ENCODE peak calls at places on chromosomes 16 and 17, in nine cellular contexts. V, K, A, B, G, J, H, F and T are unnamed samples.

GRCh38 chr17:74761931-74762330 is 13.5 kb downstream of the NHERF1 start:
- DNase-seq in G (no peak), A (no peak), B (no peak), J (no peak), K (no peak), V (no peak), H (no peak), F (no peak), T (no peak)

GRCh38 chr17:13777003-13777402 is 175.3 kb upstream of the HS3ST3A1 start:
- DNase-seq in F (no peak), V (no peak), G (no peak), K (no peak), A (no peak), H (no peak), J (no peak), B (peak; percentile 46), T (no peak)

GRCh38 chr17:3692346-3692745 is 3.6 kb downstream of the P2RX5 start:
- DNase-seq in K (no peak), H (no peak), B (no peak), G (no peak), F (no peak), J (no peak), A (no peak), V (no peak), T (no peak)

GRCh38 chr17:73841431-73842060 is 197.3 kb upstream of the SDK2 start:
- DNase-seq in B (no peak), H (peak; percentile 54), F (no peak), A (no peak), K (peak; percentile 37), V (no peak), G (no peak), J (no peak), T (no peak)

GRCh38 chr17:52237151-52237550 is 78.6 kb upstream of the CA10 start:
- DNase-seq in H (no peak), F (no peak), J (no peak), G (no peak), A (no peak), V (no peak), B (no peak), K (no peak), T (no peak)

GRCh38 chr17:76718516-76718915 is 7.8 kb upstream of the MXRA7 start:
- DNase-seq in H (no peak), A (no peak), K (no peak), G (no peak), B (no peak), F (no peak), V (no peak), J (no peak), T (no peak)

GRCh38 chr17:63369233-63369632 is 76.9 kb downstream of the CYB561 start:
- DNase-seq in V (no peak), G (no peak), B (no peak), A (no peak), F (no peak), J (no peak), K (no peak), H (no peak), T (no peak)

GRCh38 chr17:31646642-31647041 is 212.4 kb downstream of the COPRS start:
- DNase-seq in H (no peak), F (no peak), B (no peak), K (no peak), G (no peak), V (no peak), A (no peak), J (no peak), T (no peak)

GRCh38 chr17:76716146-76716833 is 5.5 kb upstream of the MXRA7 start:
- DNase-seq in B (no peak), A (peak; percentile 23), K (peak; percentile 25), J (peak; percentile 66), G (no peak), F (peak; percentile 79), V (no peak), H (no peak), T (no peak)

GRCh38 chr17:77965354-77965753 is 6.9 kb downstream of the TNRC6C start:
- DNase-seq in K (no peak), G (no peak), B (no peak), V (no peak), A (no peak), J (no peak), H (no peak), F (no peak), T (no peak)

GRCh38 chr16:27951752-27952151 is 111.8 kb downstream of the GSG1L start:
- DNase-seq in H (no peak), A (no peak), B (no peak), J (no peak), V (no peak), G (no peak), K (no peak), F (no peak), T (no peak)

GRCh38 chr17:31392856-31393748 is 1.6 kb downstream of the RAB11FIP4 start:
- DNase-seq in J (no peak), K (no peak), B (peak; percentile 19), H (no peak), V (no peak), G (no peak), A (no peak), F (no peak), T (no peak)

GRCh38 chr17:58568050-58568830 is 53.8 kb upstream of the MTMR4 start:
- DNase-seq in J (no peak), G (no peak), F (no peak), K (no peak), B (no peak), A (no peak), V (no peak), H (no peak), T (no peak)

GRCh38 chr16:75000481-75001081 is 1.8 kb downstream of the ZNRF1 start:
- DNase-seq in F (no peak), A (no peak), H (no peak), K (no peak), B (no peak), J (no peak), G (no peak), V (no peak), T (peak; percentile 30)
- H3K27ac ChIP-seq in F (peak overlapping the region; percentile 19), A (no peak overlapping the region), H (peak overlapping the region; percentile 98), K (no peak overlapping the region), B (no peak overlapping the region), J (peak overlapping the region; percentile 83), G (peak overlapping the region; percentile 30), V (peak overlapping the region; percentile 79), T (peak overlapping the region; percentile 84)

GRCh38 chr17:19292377-19292711 is 55.2 kb downstream of the EPN2 start:
- DNase-seq in H (no peak), V (no peak), F (no peak), A (no peak), B (no peak), G (no peak), K (no peak), J (no peak), T (no peak)

GRCh38 chr17:19291646-19292376 is 54.6 kb downstream of the EPN2 start:
- DNase-seq in H (no peak), K (no peak), B (no peak), V (no peak), F (no peak), J (no peak), G (no peak), A (no peak), T (no peak)

GRCh38 chr17:19287651-19288050 is 50.5 kb downstream of the EPN2 start:
- DNase-seq in H (no peak), A (no peak), K (no peak), V (no peak), G (no peak), B (no peak), F (no peak), J (no peak), T (no peak)

GRCh38 chr17:19288453-19288852 is 51.3 kb downstream of the EPN2 start:
- DNase-seq in G (no peak), J (no peak), B (no peak), K (no peak), V (no peak), A (no peak), F (no peak), H (no peak), T (no peak)

GRCh38 chr17:19290047-19290705 is 53.0 kb downstream of the EPN2 start:
- DNase-seq in V (no peak), B (peak; percentile 50), A (no peak), K (no peak), H (no peak), F (no peak), J (no peak), G (no peak), T (no peak)
- H3K27ac ChIP-seq in V (no peak overlapping the region), B (peak overlapping the region; percentile 9), A (no peak overlapping the region), K (no peak overlapping the region), H (no peak overlapping the region), F (no peak overlapping the region), J (peak overlapping the region; percentile 70), G (peak overlapping the region; percentile 32), T (no peak overlapping the region)

GRCh38 chr17:34386343-34386924 is 23.4 kb upstream of the CCL1 start:
- DNase-seq in B (no peak), G (no peak), H (no peak), F (no peak), J (no peak), V (no peak), A (no peak), K (no peak), T (no peak)

GRCh38 chr17:34383225-34383615 is 20.2 kb upstream of the CCL1 start:
- DNase-seq in V (no peak), F (no peak), K (no peak), H (no peak), J (no peak), B (no peak), G (no peak), A (no peak), T (no peak)

GRCh38 chr17:34382586-34383224 is 19.7 kb upstream of the CCL1 start:
- DNase-seq in H (no peak), G (no peak), J (no peak), B (no peak), F (no peak), V (no peak), A (no peak), K (no peak), T (no peak)

GRCh38 chr17:34384822-34385605 is 22.0 kb upstream of the CCL1 start:
- DNase-seq in V (no peak), A (no peak), K (no peak), B (no peak), G (no peak), J (no peak), H (no peak), F (no peak), T (no peak)

GRCh38 chr17:34384271-34384670 is 21.2 kb upstream of the CCL1 start:
- DNase-seq in F (no peak), H (no peak), V (no peak), J (no peak), B (no peak), K (no peak), A (no peak), G (no peak), T (no peak)
- H3K27ac ChIP-seq in F (no peak overlapping the region), H (no peak overlapping the region), V (no peak overlapping the region), J (no peak overlapping the region), B (no peak overlapping the region), K (no peak overlapping the region), A (no peak overlapping the region), G (no peak overlapping the region), T (no peak overlapping the region)

DNA sequence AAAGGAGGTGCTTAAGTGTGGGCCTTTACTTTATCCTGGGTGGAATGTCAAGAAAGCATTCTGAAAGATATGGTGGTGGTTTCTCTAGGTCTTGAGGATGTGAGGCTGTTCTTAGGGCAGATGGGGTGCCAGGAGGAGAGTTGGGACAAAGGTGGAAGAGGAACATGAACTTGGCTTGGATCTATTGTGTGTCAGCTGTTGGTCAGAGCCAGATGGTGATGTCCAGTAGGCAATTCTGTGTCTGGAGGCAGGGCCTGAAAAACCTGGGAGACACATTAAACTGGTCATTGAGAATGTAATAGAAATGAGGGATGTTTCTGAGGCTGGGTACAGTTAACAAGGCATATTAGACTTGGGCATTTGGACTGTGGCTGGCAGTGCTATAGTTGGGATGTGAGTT is 32.6 kb upstream of the RGS9 start:
- DNase-seq in V (no peak), J (no peak), A (no peak), K (no peak), F (no peak), G (no peak), B (no peak), H (no peak), T (no peak)
- H3K27ac ChIP-seq in V (no peak overlapping the region), J (no peak overlapping the region), A (no peak overlapping the region), K (no peak overlapping the region), F (no peak overlapping the region), G (no peak overlapping the region), B (no peak overlapping the region), H (no peak overlapping the region), T (no peak overlapping the region)